ENCODE peak calls at places on chromosome 4, in nine cellular contexts. H, E, D, T, V, Z, L, A and N are unnamed samples.

GRCh38 chr4:146283758-146284651 is 69.7 kb downstream of the REELD1 start:
- DNase-seq in H (no peak), E (no peak), D (no peak), T (no peak), V (no peak), Z (no peak), L (no peak), A (peak; percentile 14), N (peak; percentile 31)

GRCh38 chr4:127778102-127778501 is 4.0 kb upstream of the HSPA4L start:
- DNase-seq in H (no peak), E (no peak), D (no peak), T (no peak), V (no peak), Z (no peak), L (no peak), A (no peak), N (no peak)

GRCh38 chr4:146654648-146654975 is 15.9 kb downstream of the POU4F2 start:
- DNase-seq in H (no peak), E (no peak), D (no peak), T (no peak), V (no peak), Z (no peak), L (no peak), A (no peak), N (no peak)

GRCh38 chr4:182978152-182978827 is 61.1 kb upstream of the DCTD start:
- DNase-seq in H (peak; percentile 28), E (peak; percentile 88), D (no peak), T (no peak), V (no peak), Z (no peak), L (peak; percentile 23), A (peak; percentile 24), N (peak; percentile 62)

GRCh38 chr4:23392860-23393458 is 496.9 kb downstream of the PPARGC1A start:
- DNase-seq in H (no peak), E (no peak), D (no peak), T (no peak), V (no peak), Z (no peak), L (no peak), A (no peak), N (no peak)

GRCh38 chr4:1834047-1834769 is 21.7 kb downstream of the LETM1 start:
- DNase-seq in H (no peak), E (no peak), D (no peak), T (no peak), V (no peak), Z (no peak), L (no peak), A (no peak), N (no peak)

GRCh38 chr4:8157944-8158709 is 486 bp downstream of the ABLIM2 start:
- DNase-seq in H (no peak), E (no peak), D (no peak), T (no peak), V (no peak), Z (no peak), L (peak; percentile 11), A (no peak), N (no peak)

GRCh38 chr4:186924723-186925122 is 201.1 kb upstream of the FAT1 start:
- DNase-seq in H (no peak), E (peak; percentile 31), D (no peak), T (no peak), V (no peak), Z (no peak), L (no peak), A (no peak), N (no peak)

GRCh38 chr4:47741200-47741599 is 96.7 kb downstream of the CORIN start:
- DNase-seq in H (peak; percentile 43), E (no peak), D (no peak), T (no peak), V (no peak), Z (no peak), L (no peak), A (peak; percentile 5), N (no peak)

GRCh38 chr4:151541438-151542071 is 132.6 kb downstream of the FHIP1A start:
- DNase-seq in H (peak; percentile 41), E (peak; percentile 85), D (no peak), T (peak; percentile 21), V (no peak), Z (no peak), L (peak; percentile 82), A (peak; percentile 78), N (peak; percentile 79)

GRCh38 chr4:7516773-7517144 is 82.0 kb upstream of the PSAPL1 start:
- DNase-seq in H (no peak), E (no peak), D (no peak), T (no peak), V (no peak), Z (no peak), L (no peak), A (no peak), N (no peak)

GRCh38 chr4:23373269-23373668 is 516.6 kb downstream of the PPARGC1A start:
- DNase-seq in H (no peak), E (peak; percentile 97), D (peak; percentile 71), T (no peak), V (peak; percentile 1), Z (peak; percentile 43), L (peak; percentile 63), A (peak; percentile 63), N (peak; percentile 56)

GRCh38 chr4:6643141-6643847 is 2.8 kb downstream of the MRFAP1 start:
- DNase-seq in H (no peak), E (no peak), D (no peak), T (no peak), V (no peak), Z (no peak), L (no peak), A (no peak), N (no peak)

GRCh38 chr4:185127021-185127925 is 15.8 kb upstream of the SLC25A4 start:
- DNase-seq in H (no peak), E (peak; percentile 37), D (peak; percentile 53), T (no peak), V (peak; percentile 33), Z (no peak), L (no peak), A (peak; percentile 23), N (no peak)

GRCh38 chr4:3313556-3314228 is 20.9 kb downstream of the RGS12 start:
- DNase-seq in H (no peak), E (no peak), D (peak; percentile 32), T (no peak), V (no peak), Z (no peak), L (no peak), A (no peak), N (no peak)

GRCh38 chr4:146477054-146477453 is 44.7 kb downstream of the SLC10A7 start:
- DNase-seq in H (no peak), E (peak; percentile 68), D (no peak), T (no peak), V (no peak), Z (no peak), L (no peak), A (peak; percentile 41), N (peak; percentile 44)

GRCh38 chr4:105558277-105558676 is 5.9 kb downstream of the ARHGEF38 start:
- DNase-seq in H (no peak), E (no peak), D (no peak), T (no peak), V (no peak), Z (no peak), L (peak; percentile 50), A (no peak), N (no peak)

GRCh38 chr4:124202106-124202505 is 510.4 kb downstream of the ANKRD50 start:
- DNase-seq in H (peak; percentile 34), E (peak; percentile 41), D (no peak), T (no peak), V (no peak), Z (no peak), L (no peak), A (peak; percentile 76), N (peak; percentile 82)
- TF ChIP-seq CTCF in H (peak; percentile 26), E (peak; percentile 59), D (no peak), T (peak; percentile 23), V (no peak), Z (no peak), L (no peak), A (peak; percentile 36), N (peak; percentile 65)

DNA sequence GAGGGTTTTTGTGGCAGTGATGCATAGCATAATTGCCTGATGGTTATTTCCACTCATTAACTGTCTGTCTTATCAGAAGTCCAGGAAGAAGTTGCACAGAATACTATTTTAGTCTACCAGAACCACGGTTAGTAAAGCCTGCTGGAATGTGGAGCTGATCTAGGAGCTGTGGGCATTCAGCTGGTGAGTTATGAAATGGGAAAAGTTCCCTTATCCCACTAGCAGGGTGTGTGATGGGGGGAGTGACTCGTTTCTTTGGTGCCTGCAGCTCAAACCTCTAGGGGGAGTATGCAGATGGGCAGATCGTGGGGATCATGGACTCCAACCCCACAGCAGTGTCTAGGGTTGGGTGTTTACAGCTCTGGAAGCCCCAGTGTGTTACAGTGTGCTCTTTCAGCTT is 305.6 kb upstream of the BOD1L1 start:
- DNase-seq in H (peak; percentile 61), E (peak; percentile 64), D (no peak), T (no peak), V (no peak), Z (no peak), L (no peak), A (peak; percentile 57), N (peak; percentile 52)
- H3K4me3 ChIP-seq in H (no peak overlapping the region), E (no peak overlapping the region), D (no peak overlapping the region), T (no peak overlapping the region), V (no peak overlapping the region), Z (no peak overlapping the region), L (no peak overlapping the region), A (no peak overlapping the region), N (no peak overlapping the region)

DNA sequence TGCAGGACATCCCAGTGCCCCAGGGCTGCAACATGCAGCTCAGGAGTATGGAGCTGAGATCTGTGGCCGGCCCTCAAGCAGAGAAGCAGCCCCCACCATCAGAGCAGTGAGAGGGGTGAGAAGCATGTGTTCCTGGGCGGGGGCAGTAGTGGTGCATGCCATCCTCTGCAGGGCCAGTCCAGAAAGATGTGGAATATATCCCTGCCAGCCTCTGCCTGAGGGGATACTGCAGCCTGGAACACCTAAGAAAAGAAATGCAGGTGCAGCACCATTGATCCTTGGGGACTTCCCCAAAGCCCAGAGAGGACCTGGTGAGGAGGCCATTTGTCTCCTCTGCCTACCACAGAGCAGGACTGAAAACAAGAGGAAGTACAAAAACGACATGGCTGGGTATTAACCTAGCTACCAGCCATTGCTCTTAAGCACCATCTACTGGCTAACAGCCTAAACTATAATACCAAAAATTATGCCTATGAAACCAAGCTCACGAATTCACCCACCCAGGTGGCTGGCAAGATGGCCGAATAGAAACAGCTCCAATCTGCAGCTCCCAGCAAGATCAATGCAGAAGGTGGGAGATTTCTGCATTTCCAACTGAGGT is 158.8 kb downstream of the ADGRA3 start:
- DNase-seq in H (peak; percentile 15), E (peak; percentile 29), D (no peak), T (no peak), V (no peak), Z (no peak), L (peak; percentile 61), A (peak; percentile 59), N (peak; percentile 68)
- TF ChIP-seq CTCF in H (peak; percentile 40), E (peak; percentile 53), D (no peak), T (peak; percentile 17), V (no peak), Z (peak; percentile 28), L (peak; percentile 61), A (peak; percentile 43), N (peak; percentile 61)

DNA sequence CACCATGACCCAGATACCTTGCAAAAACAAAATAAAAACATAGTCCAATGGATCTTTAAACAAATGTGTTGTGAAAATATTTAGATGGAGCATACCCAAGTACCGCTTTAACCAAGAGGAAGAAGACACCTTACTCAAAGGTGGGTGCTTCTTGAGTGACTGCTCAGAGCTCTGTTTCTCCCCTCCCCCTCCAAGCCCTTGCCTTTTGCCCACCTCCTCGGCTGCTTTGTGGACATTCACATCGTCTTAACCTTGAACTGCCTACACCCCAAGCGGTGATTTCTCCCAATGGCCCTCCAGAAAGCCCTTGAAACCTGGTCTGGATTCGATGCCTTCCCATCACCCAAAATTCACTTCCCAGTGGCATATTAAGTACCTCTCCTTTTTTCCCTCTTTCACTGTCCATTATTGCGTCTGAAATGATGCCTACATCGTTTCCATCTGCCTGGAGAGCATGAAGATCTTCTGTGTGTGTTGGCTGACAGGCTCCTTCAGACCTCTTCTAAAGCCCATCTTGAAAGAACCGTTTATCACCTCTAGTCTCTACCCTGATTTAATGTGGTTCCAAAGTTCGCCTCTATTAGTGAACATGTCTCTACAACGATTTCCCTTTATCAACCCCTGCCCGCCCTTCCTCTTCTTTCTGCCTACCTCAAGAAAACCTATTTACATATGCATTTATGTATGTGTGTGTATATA is 965 bp downstream of the GPRIN3 start:
- DNase-seq in H (no peak), E (no peak), D (no peak), T (no peak), V (no peak), Z (peak; percentile 62), L (no peak), A (no peak), N (no peak)
- H3K4me3 ChIP-seq in H (no peak overlapping the region), E (no peak overlapping the region), D (peak overlapping the region; percentile 73), T (no peak overlapping the region), V (peak overlapping the region; percentile 80), Z (peak overlapping the region; percentile 85), L (no peak overlapping the region), A (no peak overlapping the region), N (no peak overlapping the region)